ENCODE peak calls at places on chromosomes 7 and 10, in ten cellular contexts. One of them, this sample, is unnamed.

GRCh38 chr7:26153823-26154783 is 2.1 kb downstream of the NFE2L3 start:
- DNase-seq in NCI-H226: peak
- DNase-seq in neural crest cell: no peak
- DNase-seq in hypothalamus: no peak
- DNase-seq in Right ventricle myocardium superior: no peak
- DNase-seq in heart left ventricle: peak
- DNase-seq in activated CD4-positive, alpha-beta T cell treated with anti-CD3 and anti-CD28 coated beads, Interleukin-2, amount 50 U/mL, for 1 hour: peak
- DNase-seq in activated T-cell treated with anti-CD3 and anti-CD28 coated beads for 1 hour: no peak
- DNase-seq in WERI-Rb-1: no peak
- DNase-seq in colonic mucosa: peak
- DNase-seq in this sample: no peak

GRCh38 chr7:131196808-131197207 is 130.9 kb upstream of the MKLN1 start:
- DNase-seq in WERI-Rb-1: no peak
- DNase-seq in heart left ventricle: no peak
- DNase-seq in activated CD4-positive, alpha-beta T cell treated with anti-CD3 and anti-CD28 coated beads, Interleukin-2, amount 50 U/mL, for 1 hour: no peak
- DNase-seq in NCI-H226: no peak
- DNase-seq in neural crest cell: peak
- DNase-seq in hypothalamus: no peak
- DNase-seq in activated T-cell treated with anti-CD3 and anti-CD28 coated beads for 1 hour: no peak
- DNase-seq in Right ventricle myocardium superior: no peak
- DNase-seq in colonic mucosa: no peak
- DNase-seq in this sample: peak

GRCh38 chr7:25951414-25952276 is 200.4 kb upstream of the NFE2L3 start:
- DNase-seq in colonic mucosa: peak
- DNase-seq in neural crest cell: no peak
- DNase-seq in activated CD4-positive, alpha-beta T cell treated with anti-CD3 and anti-CD28 coated beads, Interleukin-2, amount 50 U/mL, for 1 hour: no peak
- DNase-seq in NCI-H226: no peak
- DNase-seq in hypothalamus: no peak
- DNase-seq in activated T-cell treated with anti-CD3 and anti-CD28 coated beads for 1 hour: no peak
- DNase-seq in Right ventricle myocardium superior: no peak
- DNase-seq in heart left ventricle: no peak
- DNase-seq in WERI-Rb-1: no peak
- DNase-seq in this sample: no peak

GRCh38 chr10:124106241-124106905 is 13.0 kb upstream of the CHST15 start:
- DNase-seq in heart left ventricle: no peak
- DNase-seq in WERI-Rb-1: no peak
- DNase-seq in activated T-cell treated with anti-CD3 and anti-CD28 coated beads for 1 hour: no peak
- DNase-seq in neural crest cell: no peak
- DNase-seq in hypothalamus: peak
- DNase-seq in activated CD4-positive, alpha-beta T cell treated with anti-CD3 and anti-CD28 coated beads, Interleukin-2, amount 50 U/mL, for 1 hour: no peak
- DNase-seq in NCI-H226: peak
- DNase-seq in colonic mucosa: no peak
- DNase-seq in Right ventricle myocardium superior: peak
- DNase-seq in this sample: no peak

GRCh38 chr10:13758302-13758701 is 171.5 kb downstream of the PRPF18 start:
- DNase-seq in hypothalamus: no peak
- DNase-seq in colonic mucosa: no peak
- DNase-seq in activated T-cell treated with anti-CD3 and anti-CD28 coated beads for 1 hour: no peak
- DNase-seq in neural crest cell: peak
- DNase-seq in NCI-H226: peak
- DNase-seq in WERI-Rb-1: peak
- DNase-seq in Right ventricle myocardium superior: no peak
- DNase-seq in heart left ventricle: no peak
- DNase-seq in activated CD4-positive, alpha-beta T cell treated with anti-CD3 and anti-CD28 coated beads, Interleukin-2, amount 50 U/mL, for 1 hour: no peak
- DNase-seq in this sample: no peak

GRCh38 chr7:151808296-151809155 is 68.4 kb downstream of the PRKAG2 start:
- DNase-seq in Right ventricle myocardium superior: peak
- DNase-seq in NCI-H226: peak
- DNase-seq in hypothalamus: no peak
- DNase-seq in activated T-cell treated with anti-CD3 and anti-CD28 coated beads for 1 hour: no peak
- DNase-seq in WERI-Rb-1: peak
- DNase-seq in activated CD4-positive, alpha-beta T cell treated with anti-CD3 and anti-CD28 coated beads, Interleukin-2, amount 50 U/mL, for 1 hour: no peak
- DNase-seq in heart left ventricle: no peak
- DNase-seq in neural crest cell: no peak
- DNase-seq in colonic mucosa: no peak
- DNase-seq in this sample: no peak

GRCh38 chr10:96978621-96979154 is 146.6 kb downstream of the LCOR start:
- DNase-seq in Right ventricle myocardium superior: no peak
- DNase-seq in colonic mucosa: no peak
- DNase-seq in heart left ventricle: no peak
- DNase-seq in activated T-cell treated with anti-CD3 and anti-CD28 coated beads for 1 hour: no peak
- DNase-seq in WERI-Rb-1: no peak
- DNase-seq in activated CD4-positive, alpha-beta T cell treated with anti-CD3 and anti-CD28 coated beads, Interleukin-2, amount 50 U/mL, for 1 hour: no peak
- DNase-seq in NCI-H226: no peak
- DNase-seq in hypothalamus: no peak
- DNase-seq in neural crest cell: no peak
- DNase-seq in this sample: no peak

GRCh38 chr7:150990416-150991186 is at the start of gene NOS3:
- DNase-seq in activated CD4-positive, alpha-beta T cell treated with anti-CD3 and anti-CD28 coated beads, Interleukin-2, amount 50 U/mL, for 1 hour: no peak
- DNase-seq in WERI-Rb-1: no peak
- DNase-seq in heart left ventricle: no peak
- DNase-seq in colonic mucosa: no peak
- DNase-seq in NCI-H226: no peak
- DNase-seq in activated T-cell treated with anti-CD3 and anti-CD28 coated beads for 1 hour: no peak
- DNase-seq in hypothalamus: no peak
- DNase-seq in Right ventricle myocardium superior: no peak
- DNase-seq in neural crest cell: no peak
- DNase-seq in this sample: no peak

GRCh38 chr10:13001041-13001886 is at the start of gene CCDC3:
- DNase-seq in WERI-Rb-1: peak
- DNase-seq in activated CD4-positive, alpha-beta T cell treated with anti-CD3 and anti-CD28 coated beads, Interleukin-2, amount 50 U/mL, for 1 hour: no peak
- DNase-seq in NCI-H226: no peak
- DNase-seq in Right ventricle myocardium superior: peak
- DNase-seq in heart left ventricle: no peak
- DNase-seq in colonic mucosa: peak
- DNase-seq in hypothalamus: no peak
- DNase-seq in activated T-cell treated with anti-CD3 and anti-CD28 coated beads for 1 hour: no peak
- DNase-seq in neural crest cell: peak
- DNase-seq in this sample: peak

GRCh38 chr7:49166441-49166840 is 242.1 kb downstream of the CDC14C start:
- DNase-seq in Right ventricle myocardium superior: no peak
- DNase-seq in activated T-cell treated with anti-CD3 and anti-CD28 coated beads for 1 hour: no peak
- DNase-seq in heart left ventricle: no peak
- DNase-seq in activated CD4-positive, alpha-beta T cell treated with anti-CD3 and anti-CD28 coated beads, Interleukin-2, amount 50 U/mL, for 1 hour: no peak
- DNase-seq in NCI-H226: no peak
- DNase-seq in hypothalamus: no peak
- DNase-seq in neural crest cell: no peak
- DNase-seq in colonic mucosa: no peak
- DNase-seq in WERI-Rb-1: peak
- DNase-seq in this sample: no peak

GRCh38 chr7:135957627-135958026 is 19.5 kb downstream of the MTPN start:
- DNase-seq in neural crest cell: no peak
- DNase-seq in NCI-H226: no peak
- DNase-seq in activated T-cell treated with anti-CD3 and anti-CD28 coated beads for 1 hour: no peak
- DNase-seq in activated CD4-positive, alpha-beta T cell treated with anti-CD3 and anti-CD28 coated beads, Interleukin-2, amount 50 U/mL, for 1 hour: no peak
- DNase-seq in heart left ventricle: no peak
- DNase-seq in Right ventricle myocardium superior: no peak
- DNase-seq in hypothalamus: no peak
- DNase-seq in WERI-Rb-1: no peak
- DNase-seq in colonic mucosa: no peak
- DNase-seq in this sample: no peak

GRCh38 chr10:132721725-132722124 is 64.2 kb downstream of the NKX6-2 start:
- DNase-seq in activated CD4-positive, alpha-beta T cell treated with anti-CD3 and anti-CD28 coated beads, Interleukin-2, amount 50 U/mL, for 1 hour: no peak
- DNase-seq in colonic mucosa: no peak
- DNase-seq in WERI-Rb-1: no peak
- DNase-seq in heart left ventricle: no peak
- DNase-seq in activated T-cell treated with anti-CD3 and anti-CD28 coated beads for 1 hour: no peak
- DNase-seq in hypothalamus: no peak
- DNase-seq in Right ventricle myocardium superior: no peak
- DNase-seq in neural crest cell: no peak
- DNase-seq in NCI-H226: no peak
- DNase-seq in this sample: no peak

GRCh38 chr10:35422236-35422635 is 85.9 kb downstream of the CCNY start:
- DNase-seq in hypothalamus: no peak
- DNase-seq in neural crest cell: no peak
- DNase-seq in activated T-cell treated with anti-CD3 and anti-CD28 coated beads for 1 hour: no peak
- DNase-seq in activated CD4-positive, alpha-beta T cell treated with anti-CD3 and anti-CD28 coated beads, Interleukin-2, amount 50 U/mL, for 1 hour: no peak
- DNase-seq in colonic mucosa: no peak
- DNase-seq in heart left ventricle: no peak
- DNase-seq in NCI-H226: peak
- DNase-seq in Right ventricle myocardium superior: no peak
- DNase-seq in WERI-Rb-1: peak
- DNase-seq in this sample: no peak

GRCh38 chr10:112716924-112717348 is 233.1 kb upstream of the TCF7L2 start:
- DNase-seq in activated T-cell treated with anti-CD3 and anti-CD28 coated beads for 1 hour: no peak
- DNase-seq in NCI-H226: no peak
- DNase-seq in Right ventricle myocardium superior: no peak
- DNase-seq in neural crest cell: no peak
- DNase-seq in WERI-Rb-1: no peak
- DNase-seq in heart left ventricle: no peak
- DNase-seq in hypothalamus: no peak
- DNase-seq in colonic mucosa: peak
- DNase-seq in activated CD4-positive, alpha-beta T cell treated with anti-CD3 and anti-CD28 coated beads, Interleukin-2, amount 50 U/mL, for 1 hour: no peak
- DNase-seq in this sample: no peak

GRCh38 chr7:115217373-115217772 is 295.5 kb downstream of the MDFIC start:
- DNase-seq in hypothalamus: no peak
- DNase-seq in WERI-Rb-1: no peak
- DNase-seq in NCI-H226: no peak
- DNase-seq in neural crest cell: no peak
- DNase-seq in Right ventricle myocardium superior: no peak
- DNase-seq in colonic mucosa: no peak
- DNase-seq in activated CD4-positive, alpha-beta T cell treated with anti-CD3 and anti-CD28 coated beads, Interleukin-2, amount 50 U/mL, for 1 hour: no peak
- DNase-seq in activated T-cell treated with anti-CD3 and anti-CD28 coated beads for 1 hour: no peak
- DNase-seq in heart left ventricle: no peak
- DNase-seq in this sample: no peak

GRCh38 chr10:125661942-125662515 is 20.9 kb downstream of the TEX36 start:
- DNase-seq in NCI-H226: peak
- DNase-seq in neural crest cell: no peak
- DNase-seq in hypothalamus: no peak
- DNase-seq in heart left ventricle: no peak
- DNase-seq in WERI-Rb-1: no peak
- DNase-seq in activated T-cell treated with anti-CD3 and anti-CD28 coated beads for 1 hour: no peak
- DNase-seq in colonic mucosa: no peak
- DNase-seq in Right ventricle myocardium superior: no peak
- DNase-seq in activated CD4-positive, alpha-beta T cell treated with anti-CD3 and anti-CD28 coated beads, Interleukin-2, amount 50 U/mL, for 1 hour: no peak
- DNase-seq in this sample: no peak

GRCh38 chr7:92781117-92781720 is 55.2 kb downstream of the CDK6 start:
- DNase-seq in NCI-H226: no peak
- DNase-seq in hypothalamus: no peak
- DNase-seq in activated CD4-positive, alpha-beta T cell treated with anti-CD3 and anti-CD28 coated beads, Interleukin-2, amount 50 U/mL, for 1 hour: no peak
- DNase-seq in colonic mucosa: no peak
- DNase-seq in Right ventricle myocardium superior: peak
- DNase-seq in heart left ventricle: peak
- DNase-seq in neural crest cell: no peak
- DNase-seq in activated T-cell treated with anti-CD3 and anti-CD28 coated beads for 1 hour: no peak
- DNase-seq in WERI-Rb-1: no peak
- DNase-seq in this sample: no peak

GRCh38 chr10:70174058-70174741 is 3.9 kb upstream of the SAR1A start:
- DNase-seq in colonic mucosa: peak
- DNase-seq in activated T-cell treated with anti-CD3 and anti-CD28 coated beads for 1 hour: no peak
- DNase-seq in neural crest cell: no peak
- DNase-seq in hypothalamus: peak
- DNase-seq in WERI-Rb-1: no peak
- DNase-seq in activated CD4-positive, alpha-beta T cell treated with anti-CD3 and anti-CD28 coated beads, Interleukin-2, amount 50 U/mL, for 1 hour: peak
- DNase-seq in Right ventricle myocardium superior: no peak
- DNase-seq in heart left ventricle: no peak
- DNase-seq in NCI-H226: no peak
- DNase-seq in this sample: no peak

This sample was measured in ecto neural progenitor cell.